ENCODE peak calls at places on chromosomes 1 and 21, in four cellular contexts. E, Z, A and X are unnamed samples.
A peak's percentile ranks its signal among the peaks of the same experiment; 100 is the strongest.

GRCh38 chr1:205012416-205013140 is 30.4 kb upstream of the CNTN2 start:
- DNase-seq in E (no peak), A (no peak), Z (no peak), X (no peak)

GRCh38 chr1:14110040-14110439 is 410.1 kb downstream of the PRDM2 start:
- DNase-seq in Z (no peak), E (no peak), A (no peak), X (no peak)

GRCh38 chr1:66302810-66303209 is 231.1 kb upstream of the SGIP1 start:
- DNase-seq in A (no peak), Z (no peak), E (no peak), X (no peak)

GRCh38 chr21:45299864-45300785 is 12.4 kb upstream of the POFUT2 start:
- DNase-seq in E (no peak), A (no peak), Z (no peak), X (no peak)

GRCh38 chr1:10494754-10495474 is 20.2 kb downstream of the PEX14 start:
- DNase-seq in A (peak; percentile 76), E (no peak), Z (peak; percentile 58), X (peak; percentile 80)

GRCh38 chr1:23557471-23558124 is 1.7 kb downstream of the ID3 start:
- DNase-seq in E (no peak), A (no peak), Z (no peak), X (no peak)

GRCh38 chr1:203512830-203513578 is 19.1 kb downstream of the OPTC start:
- DNase-seq in E (peak; percentile 22), A (peak; percentile 93), Z (peak; percentile 90), X (no peak)

GRCh38 chr1:154729031-154729442 is 121.1 kb upstream of the ADAR start:
- DNase-seq in E (peak; percentile 80), A (no peak), Z (peak; percentile 25), X (no peak)

GRCh38 chr1:198577444-198577843 is 37.0 kb upstream of the ATP6V1G3 start:
- DNase-seq in Z (peak; percentile 54), E (no peak), A (no peak), X (no peak)

GRCh38 chr1:77405186-77405585 is 123.4 kb downstream of the AK5 start:
- DNase-seq in Z (no peak), E (no peak), A (no peak), X (no peak)

GRCh38 chr1:115192200-115192767 is 103.0 kb upstream of the TSPAN2 start:
- DNase-seq in Z (no peak), A (no peak), E (no peak), X (no peak)

GRCh38 chr1:46687095-46687659 is 15.5 kb downstream of the TEX38 start:
- DNase-seq in E (peak; percentile 47), Z (no peak), A (no peak), X (no peak)

GRCh38 chr1:1432951-1433803 is 2.3 kb upstream of the VWA1 start:
- DNase-seq in Z (no peak), A (no peak), E (no peak), X (no peak)

GRCh38 chr1:47703981-47704596 is 266.2 kb downstream of the FOXD2 start:
- DNase-seq in A (peak; percentile 15), E (no peak), Z (peak; percentile 8), X (no peak)

GRCh38 chr1:27598902-27599528 is 4.9 kb downstream of the AHDC1 start:
- DNase-seq in Z (peak; percentile 39), E (peak; percentile 59), A (no peak), X (no peak)

GRCh38 chr1:22533244-22533643 is 30.0 kb upstream of the EPHA8 start:
- DNase-seq in E (no peak), Z (no peak), A (no peak), X (no peak)

GRCh38 chr1:19435851-19436465 is 49.4 kb downstream of the CAPZB start:
- DNase-seq in A (no peak), E (peak; percentile 81), Z (peak; percentile 74), X (no peak)

GRCh38 chr1:53740621-53741105 is 1.7 kb upstream of the GLIS1 start:
- DNase-seq in A (no peak), E (no peak), Z (peak; percentile 87), X (no peak)

GRCh38 chr1:111654839-111655238 is 35.2 kb downstream of the RAP1A start:
- DNase-seq in Z (no peak), A (no peak), E (no peak), X (no peak)

GRCh38 chr1:161379071-161379470 is 11.4 kb upstream of the CFAP126 start:
- DNase-seq in Z (no peak), A (no peak), E (no peak), X (no peak)

GRCh38 chr1:219555802-219556201 is 57.1 kb downstream of the ZC3H11B start:
- DNase-seq in Z (peak; percentile 30), E (no peak), A (peak; percentile 33), X (no peak)

GRCh38 chr21:26169061-26169610 is 1.4 kb downstream of the APP start:
- DNase-seq in Z (peak; percentile 80), A (peak; percentile 43), E (peak; percentile 43), X (peak; percentile 19)

GRCh38 chr1:117396074-117396473 is 28.8 kb downstream of the MAN1A2 start:
- DNase-seq in Z (no peak), A (no peak), E (no peak), X (no peak)

GRCh38 chr21:44439211-44439600 is 16.1 kb upstream of the LRRC3 start:
- DNase-seq in E (no peak), Z (no peak), A (no peak), X (no peak)

GRCh38 chr1:27117733-27118439 is 37.0 kb downstream of the SLC9A1 start:
- DNase-seq in A (no peak), Z (peak; percentile 45), E (no peak), X (no peak)

GRCh38 chr1:41282679-41283317 is 40.7 kb upstream of the SCMH1 start:
- DNase-seq in E (no peak), Z (no peak), A (peak; percentile 45), X (no peak)

GRCh38 chr1:45304311-45305081 is 22.2 kb upstream of the HPDL start:
- DNase-seq in A (no peak), Z (peak; percentile 13), E (no peak), X (no peak)

GRCh38 chr1:40861227-40862003 is 748 bp downstream of the CITED4 start:
- DNase-seq in A (no peak), E (no peak), Z (peak; percentile 9), X (peak; percentile 37)

GRCh38 chr1:109993885-109994284 is 9.3 kb downstream of the AHCYL1 start:
- DNase-seq in E (no peak), A (no peak), Z (no peak), X (no peak)

GRCh38 chr1:204791453-204792366 is 79.0 kb upstream of the NFASC start:
- DNase-seq in E (peak; percentile 20), A (peak; percentile 75), Z (peak; percentile 24), X (peak; percentile 69)